ENCODE peak calls at places on chromosomes 7 and 10, in five cellular contexts. E is HT1080; F is NCI-H1105 treated with DMSO at 0.1 percent for 48 hours; L is CD8-positive, alpha-beta T cell; G is iris pigment epithelial cell. J is an unnamed sample.

GRCh38 chr7:92306153-92306552 is 60.4 kb downstream of the ANKIB1 start:
- DNase-seq in E (peak), G (peak), F (no peak), L (no peak), J (no peak)

GRCh38 chr7:69602522-69602921 is 4.2 kb downstream of the AUTS2 start:
- DNase-seq in F (no peak), E (no peak), L (no peak), G (no peak), J (no peak)

GRCh38 chr7:26891400-26892355 is 27.3 kb upstream of the SKAP2 start:
- DNase-seq in E (peak), F (no peak), L (no peak), G (no peak), J (no peak)

GRCh38 chr10:121708921-121709625 is 110.8 kb upstream of the FGFR2 start:
- DNase-seq in L (no peak), E (no peak), F (no peak), G (no peak), J (no peak)

GRCh38 chr7:95840953-95841950 is 68.9 kb downstream of the DYNC1I1 start:
- DNase-seq in G (no peak), E (peak), F (no peak), L (no peak), J (no peak)

GRCh38 chr7:121337398-121337797 is 8.6 kb downstream of the WNT16 start:
- DNase-seq in F (peak), E (peak), G (peak), L (no peak), J (no peak)

GRCh38 chr10:490891-491571 is 198.4 kb downstream of the DIP2C start:
- DNase-seq in G (peak), L (no peak), E (no peak), F (no peak), J (peak)

GRCh38 chr7:127396184-127396583 is 3.7 kb upstream of the ZNF800 start:
- DNase-seq in L (no peak), E (no peak), G (peak), F (no peak), J (no peak)

GRCh38 chr7:36289833-36290661 is 99.6 kb upstream of the ANLN start:
- DNase-seq in E (no peak), G (no peak), F (no peak), L (no peak), J (no peak)

GRCh38 chr10:72173635-72174296 is 42.0 kb upstream of the ANAPC16 start:
- DNase-seq in L (no peak), F (peak), E (peak), G (peak), J (no peak)

GRCh38 chr7:82154728-82155127 is 288.8 kb downstream of the CACNA2D1 start:
- DNase-seq in L (no peak), G (no peak), E (no peak), F (no peak), J (no peak)

GRCh38 chr10:13272164-13272571 is 27.7 kb downstream of the PHYH start:
- DNase-seq in G (peak), E (no peak), F (peak), L (no peak), J (peak)

J was measured in left ventricle myocardium inferior.